ENCODE peak calls at places on chromosomes 16 and 17, in six cellular contexts. W is testis; B is tibial artery; X is IMR-90; Y is CD8-positive, alpha-beta memory T cell; U is transverse colon. R is an unnamed sample.
A peak's percentile ranks its signal among the peaks of the same experiment; 100 is the strongest.

GRCh38 chr16:65889533-65889966 is 476.9 kb upstream of the CDH5 start:
- DNase-seq in W (no peak), B (no peak), X (peak; percentile 7), Y (no peak), U (no peak), R (no peak)

GRCh38 chr16:15949210-15950166 is at the start of gene ABCC1:
- DNase-seq in W (peak; percentile 49), B (no peak), X (no peak), Y (peak; percentile 50), U (peak; percentile 57), R (peak; percentile 58)

GRCh38 chr17:9269350-9270035 is 248.2 kb downstream of the NTN1 start:
- DNase-seq in W (no peak), B (no peak), X (no peak), Y (no peak), U (no peak), R (no peak)

GRCh38 chr17:11292491-11292890 is 51.5 kb downstream of the SHISA6 start:
- DNase-seq in W (no peak), B (no peak), X (no peak), Y (no peak), U (no peak), R (no peak)

GRCh38 chr17:81106716-81107115 is 58.6 kb upstream of the PVALEF start:
- DNase-seq in W (no peak), B (no peak), X (no peak), Y (no peak), U (no peak), R (no peak)

GRCh38 chr17:83080641-83081560 is 1.5 kb downstream of the METRNL start:
- DNase-seq in W (no peak), B (no peak), X (peak; percentile 24), Y (peak; percentile 35), U (peak; percentile 52), R (no peak)

GRCh38 chr16:73019456-73020362 is 28.2 kb downstream of the ZFHX3 start:
- DNase-seq in W (no peak), B (no peak), X (peak; percentile 89), Y (no peak), U (no peak), R (no peak)

GRCh38 chr16:50489187-50489586 is 59.0 kb upstream of the NKD1 start:
- DNase-seq in W (no peak), B (no peak), X (no peak), Y (no peak), U (no peak), R (no peak)

GRCh38 chr17:45197108-45197507 is 24.6 kb upstream of the FMNL1 start:
- DNase-seq in W (no peak), B (no peak), X (no peak), Y (no peak), U (no peak), R (no peak)

GRCh38 chr17:41492771-41493170 is 3.1 kb upstream of the KRT36 start:
- DNase-seq in W (no peak), B (no peak), X (peak; percentile 27), Y (no peak), U (peak; percentile 32), R (no peak)

GRCh38 chr17:58318627-58319180 is 9.9 kb downstream of the TSPOAP1 start:
- DNase-seq in W (no peak), B (no peak), X (no peak), Y (no peak), U (no peak), R (no peak)

GRCh38 chr16:10206215-10206614 is 24.0 kb upstream of the GRIN2A start:
- DNase-seq in W (no peak), B (no peak), X (no peak), Y (no peak), U (no peak), R (no peak)

GRCh38 chr17:50265212-50265611 is 9.1 kb upstream of the TMEM92 start:
- DNase-seq in W (no peak), B (peak; percentile 23), X (no peak), Y (no peak), U (no peak), R (peak; percentile 8)

GRCh38 chr17:33948299-33948698 is 306.8 kb upstream of the CCL2 start:
- DNase-seq in W (no peak), B (no peak), X (no peak), Y (no peak), U (no peak), R (no peak)

GRCh38 chr17:69651921-69652320 is 237.4 kb downstream of the MAP2K6 start:
- DNase-seq in W (no peak), B (no peak), X (no peak), Y (no peak), U (no peak), R (no peak)

GRCh38 chr17:72187544-72187943 is 66.7 kb downstream of the SOX9 start:
- DNase-seq in W (peak; percentile 43), B (peak; percentile 61), X (peak; percentile 9), Y (no peak), U (peak; percentile 47), R (peak; percentile 38)

GRCh38 chr17:4498461-4499397 is at the start of gene SPNS2:
- DNase-seq in W (peak; percentile 78), B (peak; percentile 45), X (peak; percentile 29), Y (peak; percentile 39), U (peak; percentile 68), R (peak; percentile 47)

GRCh38 chr17:50604470-50604869 is 30.2 kb upstream of the ABCC3 start:
- DNase-seq in W (peak; percentile 74), B (no peak), X (peak; percentile 28), Y (no peak), U (peak; percentile 19), R (no peak)

GRCh38 chr17:3603870-3604259 is 5.3 kb downstream of the TRPV1 start:
- DNase-seq in W (no peak), B (no peak), X (no peak), Y (no peak), U (no peak), R (no peak)

GRCh38 chr16:49663081-49664057 is 192.5 kb downstream of the ZNF423 start:
- DNase-seq in W (peak; percentile 16), B (peak; percentile 28), X (no peak), Y (no peak), U (peak; percentile 30), R (no peak)

GRCh38 chr17:75250009-75250471 is 11.4 kb downstream of the GGA3 start:
- DNase-seq in W (no peak), B (no peak), X (peak; percentile 18), Y (peak; percentile 46), U (peak; percentile 57), R (no peak)

GRCh38 chr16:68263559-68264127 is 683 bp upstream of the SLC7A6 start:
- DNase-seq in W (no peak), B (no peak), X (no peak), Y (no peak), U (no peak), R (no peak)

GRCh38 chr17:73289549-73290254 is 22.1 kb downstream of the CDC42EP4 start:
- DNase-seq in W (no peak), B (no peak), X (no peak), Y (no peak), U (no peak), R (no peak)

GRCh38 chr17:73292031-73292531 is 19.7 kb downstream of the CDC42EP4 start:
- DNase-seq in W (no peak), B (peak; percentile 75), X (peak; percentile 83), Y (no peak), U (no peak), R (peak; percentile 57)

GRCh38 chr17:73288534-73289302 is 23.1 kb downstream of the CDC42EP4 start:
- DNase-seq in W (peak; percentile 90), B (peak; percentile 44), X (no peak), Y (no peak), U (peak; percentile 72), R (peak; percentile 90)

GRCh38 chr17:73291260-73291801 is 20.5 kb downstream of the CDC42EP4 start:
- DNase-seq in W (no peak), B (peak; percentile 86), X (peak; percentile 86), Y (no peak), U (peak; percentile 76), R (peak; percentile 65)

DNA sequence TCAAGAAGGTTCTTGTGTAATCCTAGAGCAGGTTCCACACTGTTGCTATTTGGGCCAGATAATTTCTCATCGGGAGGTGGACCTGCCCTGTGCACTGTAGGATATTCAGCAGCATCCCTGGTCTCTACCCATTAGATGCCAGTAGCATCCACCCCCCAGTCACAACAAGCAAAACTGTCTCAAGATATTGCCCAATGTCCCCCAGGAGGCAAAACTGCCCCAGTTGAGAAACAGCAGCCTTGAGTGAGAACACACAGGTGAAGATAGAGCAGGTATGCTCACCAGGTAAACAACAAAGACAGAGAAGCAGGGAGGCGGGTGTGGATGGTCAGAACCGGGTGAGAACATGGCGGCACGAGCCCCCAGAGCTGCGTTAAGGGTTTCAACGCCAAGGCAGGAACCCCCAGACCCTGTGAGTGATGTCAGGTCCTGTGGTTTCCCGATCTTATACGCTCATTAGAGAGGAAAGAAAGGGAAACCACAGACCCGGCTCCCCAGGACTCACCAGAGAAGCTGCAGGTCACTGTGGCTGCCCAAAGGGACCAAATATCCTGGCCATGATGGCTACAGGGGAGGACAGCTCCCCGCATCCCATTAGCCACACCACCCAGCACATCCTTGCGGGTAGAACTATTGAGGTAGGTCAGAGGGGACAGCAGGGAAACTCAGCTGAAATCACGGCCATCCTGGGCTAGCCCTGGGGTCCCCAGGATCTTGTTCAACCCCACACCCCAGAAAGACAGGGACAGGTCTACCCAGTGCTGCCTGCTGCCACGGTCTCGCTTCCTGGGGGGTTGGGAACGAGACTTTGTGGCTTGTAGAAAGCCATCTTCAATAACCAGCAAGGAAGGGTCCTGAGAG is 21.2 kb downstream of the CDC42EP4 start:
- DNase-seq in W (no peak), B (no peak), X (no peak), Y (no peak), U (no peak), R (no peak)
- H3K4me3 ChIP-seq in W (no peak overlapping the region), B (no peak overlapping the region), X (no peak overlapping the region), Y (no peak overlapping the region), U (no peak overlapping the region), R (no peak overlapping the region)

DNA sequence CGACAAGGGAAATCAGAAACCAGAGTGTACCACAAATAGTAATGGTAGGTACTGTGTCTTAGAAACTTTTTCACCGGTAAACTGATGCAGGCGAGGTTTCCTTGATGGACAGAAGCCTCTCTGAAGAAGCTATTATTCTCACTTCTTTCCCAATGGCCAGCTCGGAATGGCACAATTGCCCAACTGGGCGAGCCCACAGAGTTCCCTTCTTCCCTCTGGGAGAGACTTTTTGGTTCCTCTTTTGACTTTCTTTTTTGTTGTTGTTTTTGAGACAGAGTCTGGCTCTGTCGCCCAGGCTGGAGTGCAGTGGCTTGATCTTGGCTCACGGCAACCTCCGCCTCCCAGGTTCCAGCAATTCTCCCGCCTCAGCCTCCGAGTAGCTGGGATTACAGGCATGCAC is 16.9 kb downstream of the SLC43A2 start:
- DNase-seq in W (no peak), B (peak; percentile 56), X (no peak), Y (no peak), U (no peak), R (no peak)
- H3K27ac ChIP-seq in W (no peak overlapping the region), B (no peak overlapping the region), X (no peak overlapping the region), Y (no peak overlapping the region), U (no peak overlapping the region), R (no peak overlapping the region)

GRCh38 chr16:28258571-28258970 is 33.8 kb upstream of the SBK1 start:
- DNase-seq in W (peak; percentile 36), B (no peak), X (peak; percentile 4), Y (no peak), U (no peak), R (peak; percentile 73)
- H3K4me3 ChIP-seq in W (no peak overlapping the region), B (peak overlapping the region; percentile 35), X (no peak overlapping the region), Y (no peak overlapping the region), U (no peak overlapping the region), R (peak overlapping the region; percentile 6)

DNA sequence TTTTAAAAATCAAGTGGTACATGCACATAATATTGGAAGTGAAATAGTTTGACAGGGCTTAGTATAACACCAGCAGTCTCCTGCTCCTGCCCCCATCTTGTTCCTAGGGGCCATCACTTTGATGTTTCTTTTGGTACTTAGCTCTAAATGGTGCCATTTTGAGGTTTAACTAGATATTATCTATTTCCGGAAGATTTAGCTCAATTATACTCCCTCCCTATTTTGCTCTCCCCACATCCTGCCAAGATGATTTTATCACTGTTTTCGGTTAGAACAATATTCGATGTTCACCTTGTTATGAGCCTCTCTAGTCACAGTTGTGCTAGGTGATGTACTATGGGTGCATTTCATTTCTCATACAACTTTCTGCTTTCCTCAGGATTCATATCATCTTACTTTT is 20.0 kb upstream of the SLC35G3 start:
- DNase-seq in W (no peak), B (no peak), X (no peak), Y (peak; percentile 9), U (no peak), R (no peak)
- H3K27ac ChIP-seq in W (no peak overlapping the region), B (no peak overlapping the region), X (no peak overlapping the region), Y (peak overlapping the region; percentile 40), U (peak overlapping the region; percentile 25), R (no peak overlapping the region)

R was measured in pancreas.